ENCODE peak calls at places on chromosomes 12 and 14, in six cellular contexts. One of them, this sample, is unnamed.

GRCh38 chr12:76152161-76152807 is 67.8 kb upstream of the NAP1L1 start:
- DNase-seq in lower leg skin: no peak
- DNase-seq in AG04450: no peak
- DNase-seq in HepG2: no peak
- DNase-seq in activated B cell treated with CpG ODN at 0.5 μM for 24 hours: no peak
- DNase-seq in A549: no peak
- DNase-seq in this sample: no peak

GRCh38 chr14:43200519-43200918 is 1306.6 kb downstream of the FSCB start:
- DNase-seq in AG04450: no peak
- DNase-seq in A549: no peak
- DNase-seq in activated B cell treated with CpG ODN at 0.5 μM for 24 hours: no peak
- DNase-seq in lower leg skin: no peak
- DNase-seq in HepG2: no peak
- DNase-seq in this sample: no peak

GRCh38 chr14:70801836-70802235 is 7.5 kb downstream of the MAP3K9 start:
- DNase-seq in HepG2: no peak
- DNase-seq in A549: no peak
- DNase-seq in lower leg skin: no peak
- DNase-seq in activated B cell treated with CpG ODN at 0.5 μM for 24 hours: no peak
- DNase-seq in AG04450: no peak
- DNase-seq in this sample: no peak

GRCh38 chr14:40098468-40098867 is 666.2 kb upstream of the FBXO33 start:
- DNase-seq in A549: no peak
- DNase-seq in lower leg skin: no peak
- DNase-seq in activated B cell treated with CpG ODN at 0.5 μM for 24 hours: no peak
- DNase-seq in AG04450: no peak
- DNase-seq in HepG2: no peak
- DNase-seq in this sample: no peak

GRCh38 chr12:88052686-88053085 is 23.5 kb upstream of the C12orf50 start:
- DNase-seq in HepG2: peak
- DNase-seq in AG04450: peak
- DNase-seq in lower leg skin: no peak
- DNase-seq in A549: no peak
- DNase-seq in activated B cell treated with CpG ODN at 0.5 μM for 24 hours: no peak
- DNase-seq in this sample: no peak

GRCh38 chr14:63614964-63615363 is 26.7 kb downstream of the WDR89 start:
- DNase-seq in lower leg skin: no peak
- DNase-seq in HepG2: no peak
- DNase-seq in AG04450: no peak
- DNase-seq in activated B cell treated with CpG ODN at 0.5 μM for 24 hours: no peak
- DNase-seq in A549: no peak
- DNase-seq in this sample: no peak

GRCh38 chr12:3145036-3145435 is 67.9 kb downstream of the TSPAN9 start:
- DNase-seq in lower leg skin: no peak
- DNase-seq in A549: no peak
- DNase-seq in activated B cell treated with CpG ODN at 0.5 μM for 24 hours: no peak
- DNase-seq in HepG2: no peak
- DNase-seq in AG04450: no peak
- DNase-seq in this sample: no peak

GRCh38 chr14:64632056-64632455 is 72.2 kb upstream of the PLEKHG3 start:
- DNase-seq in A549: no peak
- DNase-seq in activated B cell treated with CpG ODN at 0.5 μM for 24 hours: no peak
- DNase-seq in AG04450: no peak
- DNase-seq in HepG2: no peak
- DNase-seq in lower leg skin: no peak
- DNase-seq in this sample: no peak

GRCh38 chr12:129310346-129310745 is 457.1 kb downstream of the GLT1D1 start:
- DNase-seq in lower leg skin: no peak
- DNase-seq in AG04450: no peak
- DNase-seq in HepG2: no peak
- DNase-seq in activated B cell treated with CpG ODN at 0.5 μM for 24 hours: no peak
- DNase-seq in A549: no peak
- DNase-seq in this sample: no peak

GRCh38 chr12:119156401-119156800 is 22.3 kb upstream of the HSPB8 start:
- DNase-seq in HepG2: no peak
- DNase-seq in AG04450: no peak
- DNase-seq in A549: no peak
- DNase-seq in activated B cell treated with CpG ODN at 0.5 μM for 24 hours: no peak
- DNase-seq in lower leg skin: no peak
- DNase-seq in this sample: no peak

GRCh38 chr12:119159844-119160243 is 18.9 kb upstream of the HSPB8 start:
- DNase-seq in lower leg skin: no peak
- DNase-seq in AG04450: no peak
- DNase-seq in HepG2: no peak
- DNase-seq in activated B cell treated with CpG ODN at 0.5 μM for 24 hours: no peak
- DNase-seq in A549: no peak
- DNase-seq in this sample: no peak

GRCh38 chr12:119157528-119157927 is 21.2 kb upstream of the HSPB8 start:
- DNase-seq in A549: no peak
- DNase-seq in activated B cell treated with CpG ODN at 0.5 μM for 24 hours: no peak
- DNase-seq in AG04450: no peak
- DNase-seq in lower leg skin: no peak
- DNase-seq in HepG2: no peak
- DNase-seq in this sample: no peak

GRCh38 chr12:119154435-119154818 is 24.3 kb upstream of the HSPB8 start:
- DNase-seq in AG04450: no peak
- DNase-seq in A549: no peak
- DNase-seq in HepG2: no peak
- DNase-seq in lower leg skin: no peak
- DNase-seq in activated B cell treated with CpG ODN at 0.5 μM for 24 hours: no peak
- DNase-seq in this sample: peak

DNA sequence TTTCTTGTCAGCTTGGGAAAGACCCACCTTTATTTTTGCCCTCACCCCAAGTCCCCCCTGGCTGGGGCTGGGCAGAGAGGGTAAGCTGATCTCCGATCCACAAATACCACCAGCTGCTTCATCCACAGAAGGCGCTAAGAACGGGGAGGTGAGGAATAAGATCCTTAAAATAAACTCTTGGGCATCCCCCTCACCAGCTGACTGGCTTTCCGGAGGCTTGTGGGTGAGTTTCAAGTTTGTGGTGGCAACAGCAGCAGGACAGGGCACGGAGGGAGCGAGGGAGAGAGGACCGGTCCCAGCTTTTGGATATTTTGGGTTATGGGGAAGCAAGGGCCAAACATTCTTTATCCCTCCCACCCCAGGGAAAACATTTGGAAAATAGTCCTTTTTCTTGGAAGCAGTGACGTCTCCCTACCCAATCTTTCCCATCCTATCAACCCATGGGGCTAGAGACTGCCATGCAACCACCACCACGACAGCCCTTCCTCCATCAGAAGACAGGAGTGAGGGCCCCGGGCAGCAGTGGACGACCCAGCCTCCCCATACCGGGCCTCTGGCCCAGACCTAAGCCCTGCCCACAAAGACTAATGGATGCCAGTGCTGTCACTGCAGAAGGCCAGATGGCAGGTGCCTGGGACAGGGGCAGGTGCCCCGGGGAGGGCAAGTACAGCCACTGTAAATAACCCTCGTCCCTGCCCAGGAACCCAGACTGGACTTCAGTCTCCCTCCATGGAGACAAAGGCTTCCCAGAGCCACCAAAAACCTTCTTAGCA is 20.5 kb upstream of the HSPB8 start:
- DNase-seq in A549: no peak
- DNase-seq in HepG2: no peak
- DNase-seq in activated B cell treated with CpG ODN at 0.5 μM for 24 hours: no peak
- DNase-seq in AG04450: no peak
- DNase-seq in lower leg skin: no peak
- DNase-seq in this sample: no peak
- TF ChIP-seq CTCF in A549: no peak
- TF ChIP-seq CTCF in HepG2: no peak
- TF ChIP-seq CTCF in activated B cell treated with CpG ODN at 0.5 μM for 24 hours: no peak
- TF ChIP-seq CTCF in AG04450: no peak
- TF ChIP-seq CTCF in lower leg skin: no peak
- TF ChIP-seq CTCF in this sample: no peak

GRCh38 chr12:43676183-43676813 is 82.3 kb downstream of the PUS7L start:
- DNase-seq in A549: peak
- DNase-seq in HepG2: peak
- DNase-seq in AG04450: no peak
- DNase-seq in lower leg skin: no peak
- DNase-seq in activated B cell treated with CpG ODN at 0.5 μM for 24 hours: no peak
- DNase-seq in this sample: no peak
- TF ChIP-seq CTCF in A549: peak
- TF ChIP-seq CTCF in HepG2: peak
- TF ChIP-seq CTCF in AG04450: peak
- TF ChIP-seq CTCF in lower leg skin: no peak
- TF ChIP-seq CTCF in activated B cell treated with CpG ODN at 0.5 μM for 24 hours: no peak
- TF ChIP-seq CTCF in this sample: peak

GRCh38 chr12:116610971-116611541 is 51.9 kb downstream of the MAP1LC3B2 start:
- DNase-seq in AG04450: no peak
- DNase-seq in A549: no peak
- DNase-seq in activated B cell treated with CpG ODN at 0.5 μM for 24 hours: no peak
- DNase-seq in lower leg skin: no peak
- DNase-seq in HepG2: no peak
- DNase-seq in this sample: no peak

GRCh38 chr12:116607039-116607438 is 47.9 kb downstream of the MAP1LC3B2 start:
- DNase-seq in A549: no peak
- DNase-seq in AG04450: no peak
- DNase-seq in activated B cell treated with CpG ODN at 0.5 μM for 24 hours: no peak
- DNase-seq in lower leg skin: no peak
- DNase-seq in HepG2: no peak
- DNase-seq in this sample: no peak

GRCh38 chr12:116609236-116609635 is 50.1 kb downstream of the MAP1LC3B2 start:
- DNase-seq in A549: no peak
- DNase-seq in HepG2: no peak
- DNase-seq in activated B cell treated with CpG ODN at 0.5 μM for 24 hours: no peak
- DNase-seq in lower leg skin: no peak
- DNase-seq in AG04450: no peak
- DNase-seq in this sample: no peak

GRCh38 chr12:116612436-116612835 is 53.3 kb downstream of the MAP1LC3B2 start:
- DNase-seq in activated B cell treated with CpG ODN at 0.5 μM for 24 hours: no peak
- DNase-seq in lower leg skin: no peak
- DNase-seq in AG04450: no peak
- DNase-seq in HepG2: no peak
- DNase-seq in A549: no peak
- DNase-seq in this sample: no peak

DNA sequence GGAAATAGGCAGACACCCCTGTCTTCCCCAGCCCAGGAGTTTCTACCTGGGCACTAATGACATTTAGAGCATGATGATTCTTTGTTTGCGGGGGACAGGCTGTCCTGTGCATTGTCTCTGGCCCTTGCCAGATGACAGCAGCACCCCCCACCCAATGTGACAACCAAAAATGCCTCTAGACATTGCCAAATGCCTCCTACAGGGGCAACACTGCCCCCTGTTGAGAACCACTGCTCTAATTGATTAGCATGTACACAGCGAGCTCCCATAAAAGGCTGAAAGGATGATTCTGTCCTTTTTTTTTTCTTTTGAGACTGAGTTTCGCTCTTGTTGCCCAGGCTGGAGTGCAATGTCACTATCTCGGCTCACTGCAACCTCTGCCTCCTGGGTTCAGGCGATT is 50.5 kb downstream of the MAP1LC3B2 start:
- DNase-seq in lower leg skin: no peak
- DNase-seq in activated B cell treated with CpG ODN at 0.5 μM for 24 hours: no peak
- DNase-seq in AG04450: no peak
- DNase-seq in A549: no peak
- DNase-seq in HepG2: no peak
- DNase-seq in this sample: no peak
- TF ChIP-seq CTCF in lower leg skin: no peak
- TF ChIP-seq CTCF in activated B cell treated with CpG ODN at 0.5 μM for 24 hours: no peak
- TF ChIP-seq CTCF in AG04450: peak
- TF ChIP-seq CTCF in A549: peak
- TF ChIP-seq CTCF in HepG2: peak
- TF ChIP-seq CTCF in this sample: peak

GRCh38 chr14:99592394-99592793 is 11.6 kb downstream of the CCDC85C start:
- DNase-seq in lower leg skin: no peak
- DNase-seq in HepG2: no peak
- DNase-seq in A549: no peak
- DNase-seq in activated B cell treated with CpG ODN at 0.5 μM for 24 hours: no peak
- DNase-seq in AG04450: no peak
- DNase-seq in this sample: no peak

GRCh38 chr14:99592933-99593753 is 10.9 kb downstream of the CCDC85C start:
- DNase-seq in A549: no peak
- DNase-seq in lower leg skin: no peak
- DNase-seq in HepG2: no peak
- DNase-seq in AG04450: no peak
- DNase-seq in activated B cell treated with CpG ODN at 0.5 μM for 24 hours: no peak
- DNase-seq in this sample: no peak

GRCh38 chr14:99595034-99595433 is 9.0 kb downstream of the CCDC85C start:
- DNase-seq in HepG2: no peak
- DNase-seq in AG04450: no peak
- DNase-seq in A549: no peak
- DNase-seq in lower leg skin: no peak
- DNase-seq in activated B cell treated with CpG ODN at 0.5 μM for 24 hours: no peak
- DNase-seq in this sample: no peak

GRCh38 chr14:99595524-99595923 is 8.5 kb downstream of the CCDC85C start:
- DNase-seq in AG04450: no peak
- DNase-seq in HepG2: no peak
- DNase-seq in activated B cell treated with CpG ODN at 0.5 μM for 24 hours: no peak
- DNase-seq in A549: no peak
- DNase-seq in lower leg skin: no peak
- DNase-seq in this sample: no peak

GRCh38 chr14:99593971-99594841 is 9.8 kb downstream of the CCDC85C start:
- DNase-seq in lower leg skin: no peak
- DNase-seq in A549: no peak
- DNase-seq in activated B cell treated with CpG ODN at 0.5 μM for 24 hours: no peak
- DNase-seq in HepG2: no peak
- DNase-seq in AG04450: no peak
- DNase-seq in this sample: no peak
- TF ChIP-seq CTCF in lower leg skin: no peak
- TF ChIP-seq CTCF in A549: no peak
- TF ChIP-seq CTCF in activated B cell treated with CpG ODN at 0.5 μM for 24 hours: no peak
- TF ChIP-seq CTCF in HepG2: no peak
- TF ChIP-seq CTCF in AG04450: no peak
- TF ChIP-seq CTCF in this sample: no peak

GRCh38 chr12:25065035-25065434 is 116.1 kb upstream of the BCAT1 start:
- DNase-seq in HepG2: no peak
- DNase-seq in AG04450: no peak
- DNase-seq in activated B cell treated with CpG ODN at 0.5 μM for 24 hours: no peak
- DNase-seq in A549: no peak
- DNase-seq in lower leg skin: no peak
- DNase-seq in this sample: no peak
- TF ChIP-seq CTCF in HepG2: no peak
- TF ChIP-seq CTCF in AG04450: no peak
- TF ChIP-seq CTCF in activated B cell treated with CpG ODN at 0.5 μM for 24 hours: no peak
- TF ChIP-seq CTCF in A549: no peak
- TF ChIP-seq CTCF in lower leg skin: no peak
- TF ChIP-seq CTCF in this sample: no peak

GRCh38 chr12:96652870-96653269 is 163.5 kb downstream of the CFAP54 start:
- DNase-seq in AG04450: no peak
- DNase-seq in lower leg skin: no peak
- DNase-seq in activated B cell treated with CpG ODN at 0.5 μM for 24 hours: no peak
- DNase-seq in A549: no peak
- DNase-seq in HepG2: no peak
- DNase-seq in this sample: no peak

GRCh38 chr12:96658075-96658474 is 168.7 kb downstream of the CFAP54 start:
- DNase-seq in A549: no peak
- DNase-seq in AG04450: no peak
- DNase-seq in lower leg skin: no peak
- DNase-seq in activated B cell treated with CpG ODN at 0.5 μM for 24 hours: no peak
- DNase-seq in HepG2: no peak
- DNase-seq in this sample: no peak
- TF ChIP-seq CTCF in A549: no peak
- TF ChIP-seq CTCF in AG04450: no peak
- TF ChIP-seq CTCF in lower leg skin: no peak
- TF ChIP-seq CTCF in activated B cell treated with CpG ODN at 0.5 μM for 24 hours: no peak
- TF ChIP-seq CTCF in HepG2: peak
- TF ChIP-seq CTCF in this sample: no peak